ENCODE peak calls at places on chromosome 16, in six cellular contexts. D is gastrocnemius medialis; L is Caco-2; B is CD8-positive, alpha-beta T cell; J is prostate gland; X is mesendoderm. Q is an unnamed sample.
A peak's percentile ranks its signal among the peaks of the same experiment; 100 is the strongest.

GRCh38 chr16:87702325-87702811 is 63.4 kb downstream of the KLHDC4 start:
- DNase-seq in D (no peak), L (peak; percentile 53), B (no peak), J (no peak), X (peak; percentile 58), Q (no peak)

GRCh38 chr16:86663691-86664517 is 85.6 kb downstream of the FOXL1 start:
- DNase-seq in D (peak; percentile 67), L (no peak), B (no peak), J (no peak), X (no peak), Q (peak; percentile 62)

GRCh38 chr16:2715519-2715918 is 4.5 kb downstream of the PRSS27 start:
- DNase-seq in D (no peak), L (peak; percentile 51), B (peak; percentile 70), J (peak; percentile 26), X (peak; percentile 59), Q (no peak)

GRCh38 chr16:53159781-53160436 is 105.1 kb downstream of the CHD9 start:
- DNase-seq in D (no peak), L (peak; percentile 65), B (no peak), J (no peak), X (peak; percentile 68), Q (no peak)

GRCh38 chr16:84277244-84277823 is 17.3 kb upstream of the WFDC1 start:
- DNase-seq in D (no peak), L (peak; percentile 81), B (peak; percentile 43), J (peak; percentile 67), X (peak; percentile 67), Q (no peak)

GRCh38 chr16:78684040-78684611 is 584.7 kb downstream of the WWOX start:
- DNase-seq in D (peak; percentile 88), L (peak; percentile 63), B (no peak), J (no peak), X (no peak), Q (peak; percentile 87)

GRCh38 chr16:64158941-64159588 is 962.8 kb downstream of the CDH11 start:
- DNase-seq in D (no peak), L (no peak), B (no peak), J (no peak), X (no peak), Q (no peak)

GRCh38 chr16:19213885-19214284 is 45.8 kb downstream of the SYT17 start:
- DNase-seq in D (no peak), L (peak; percentile 6), B (no peak), J (no peak), X (peak; percentile 55), Q (no peak)

GRCh38 chr16:46717692-46718091 is 28.2 kb downstream of the ORC6 start:
- DNase-seq in D (no peak), L (no peak), B (no peak), J (no peak), X (no peak), Q (no peak)

GRCh38 chr16:51419768-51420167 is 268.7 kb upstream of the SALL1 start:
- DNase-seq in D (no peak), L (no peak), B (no peak), J (no peak), X (no peak), Q (no peak)

GRCh38 chr16:23423496-23424049 is 29.4 kb downstream of the COG7 start:
- DNase-seq in D (peak; percentile 67), L (no peak), B (no peak), J (peak; percentile 95), X (no peak), Q (peak; percentile 83)

GRCh38 chr16:86059253-86060171 is 160.6 kb downstream of the IRF8 start:
- DNase-seq in D (peak; percentile 17), L (no peak), B (no peak), J (no peak), X (no peak), Q (no peak)

GRCh38 chr16:68264128-68265077 is at the start of gene SLC7A6:
- DNase-seq in D (peak; percentile 76), L (peak; percentile 90), B (peak; percentile 66), J (peak; percentile 65), X (peak; percentile 78), Q (peak; percentile 88)

GRCh38 chr16:71283612-71284011 is 5.6 kb downstream of the CMTR2 start:
- DNase-seq in D (no peak), L (no peak), B (no peak), J (no peak), X (no peak), Q (no peak)

GRCh38 chr16:89922477-89922883 is 662 bp upstream of the TUBB3 start:
- DNase-seq in D (no peak), L (peak; percentile 53), B (no peak), J (no peak), X (peak; percentile 94), Q (no peak)

GRCh38 chr16:75244844-75245758 is 6.3 kb downstream of the BCAR1 start:
- DNase-seq in D (peak; percentile 96), L (peak; percentile 74), B (no peak), J (peak; percentile 68), X (peak; percentile 98), Q (no peak)

GRCh38 chr16:88780100-88781062 is 4.6 kb downstream of the PIEZO1 start:
- DNase-seq in D (no peak), L (no peak), B (no peak), J (no peak), X (no peak), Q (no peak)

GRCh38 chr16:8587065-8587464 is 3.2 kb downstream of the TMEM114 start:
- DNase-seq in D (no peak), L (no peak), B (no peak), J (no peak), X (no peak), Q (no peak)

GRCh38 chr16:31213342-31213741 is 577 bp upstream of the TRIM72 start:
- DNase-seq in D (no peak), L (no peak), B (no peak), J (no peak), X (no peak), Q (no peak)

GRCh38 chr16:31216116-31216469 is 842 bp downstream of the PYDC1 start:
- DNase-seq in D (no peak), L (no peak), B (no peak), J (no peak), X (no peak), Q (no peak)

GRCh38 chr16:31213877-31214704 is at the start of gene TRIM72:
- DNase-seq in D (peak; percentile 97), L (no peak), B (no peak), J (no peak), X (no peak), Q (no peak)

GRCh38 chr16:31215287-31216115 is 1.4 kb downstream of the PYDC1 start:
- DNase-seq in D (peak; percentile 83), L (peak; percentile 77), B (no peak), J (peak; percentile 37), X (peak; percentile 85), Q (no peak)

GRCh38 chr16:31214705-31215286 is 877 bp downstream of the TRIM72 start:
- DNase-seq in D (peak; percentile 50), L (no peak), B (no peak), J (no peak), X (no peak), Q (no peak)
- H3K27me3 ChIP-seq in D (no peaks in the 10 kb centered on the region), L (no peaks in the 10 kb centered on the region), B (peaks cover 24% of the 10 kb centered on the region), J (no peaks in the 10 kb centered on the region), X (peaks cover 13% of the 10 kb centered on the region), Q (peaks cover 32% of the 10 kb centered on the region)

GRCh38 chr16:79867425-79867997 is 267.0 kb upstream of the MAF start:
- DNase-seq in D (no peak), L (no peak), B (no peak), J (no peak), X (no peak), Q (no peak)

GRCh38 chr16:79869304-79870015 is 268.9 kb upstream of the MAF start:
- DNase-seq in D (no peak), L (no peak), B (no peak), J (no peak), X (no peak), Q (no peak)

GRCh38 chr16:79871906-79872305 is 271.4 kb upstream of the MAF start:
- DNase-seq in D (no peak), L (no peak), B (no peak), J (no peak), X (no peak), Q (no peak)

GRCh38 chr16:79868841-79869240 is 268.3 kb upstream of the MAF start:
- DNase-seq in D (no peak), L (no peak), B (no peak), J (no peak), X (no peak), Q (no peak)

DNA sequence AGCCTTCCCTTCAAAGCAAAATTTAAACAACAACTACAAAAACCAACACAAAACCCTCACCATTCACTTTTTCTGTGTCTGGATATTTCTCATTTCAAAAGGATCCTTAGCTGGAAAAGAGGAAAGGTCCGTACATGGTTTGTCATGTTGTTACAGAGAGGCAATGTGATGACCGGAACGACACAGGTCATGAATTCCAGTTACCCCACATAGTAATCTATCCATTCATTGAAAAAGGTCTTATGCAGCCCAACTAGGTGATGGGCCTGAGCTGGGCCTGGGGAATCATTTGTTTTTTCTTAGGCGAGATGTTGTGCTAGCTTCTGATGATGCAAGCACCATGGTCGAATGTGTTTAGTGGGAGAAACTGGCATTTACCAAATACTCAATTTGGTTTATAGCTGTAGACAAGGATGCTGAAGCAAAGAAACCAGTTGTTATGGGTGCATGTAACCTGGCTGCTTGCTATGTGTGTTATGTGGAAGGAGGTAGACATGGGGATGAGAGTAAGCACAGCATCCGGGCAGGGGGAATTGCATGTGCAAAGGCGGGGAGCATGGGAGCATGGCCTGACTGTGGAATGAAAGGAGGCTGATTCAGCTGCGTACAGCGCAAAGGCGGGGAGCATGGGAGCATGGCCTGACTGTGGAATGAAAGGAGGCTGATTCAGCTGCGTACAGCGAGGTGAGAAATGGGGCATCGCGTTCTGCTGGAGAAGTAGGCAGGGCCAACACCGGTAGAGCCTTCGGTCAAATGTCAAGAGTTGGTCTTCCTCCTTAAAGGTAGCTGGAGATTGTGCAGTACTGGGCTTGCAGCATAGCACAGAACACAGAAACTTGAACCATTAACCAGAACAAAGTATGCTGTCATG is 269.7 kb upstream of the MAF start:
- DNase-seq in D (no peak), L (no peak), B (no peak), J (no peak), X (no peak), Q (no peak)
- H3K27me3 ChIP-seq in D (no peaks in the 10 kb centered on the region), L (no peaks in the 10 kb centered on the region), B (no peaks in the 10 kb centered on the region), J (no peaks in the 10 kb centered on the region), X (no peaks in the 10 kb centered on the region), Q (no peaks in the 10 kb centered on the region)

GRCh38 chr16:57805176-57805575 is 2.9 kb upstream of the KIFC3 start:
- DNase-seq in D (no peak), L (no peak), B (no peak), J (no peak), X (no peak), Q (no peak)
- H3K27me3 ChIP-seq in D (no peaks in the 10 kb centered on the region), L (no peaks in the 10 kb centered on the region), B (no peaks in the 10 kb centered on the region), J (no peaks in the 10 kb centered on the region), X (no peaks in the 10 kb centered on the region), Q (no peaks in the 10 kb centered on the region)

GRCh38 chr16:1073262-1073558 is 663 bp downstream of the SSTR5 start:
- DNase-seq in D (no peak), L (no peak), B (no peak), J (no peak), X (no peak), Q (no peak)
- H3K27me3 ChIP-seq in D (peaks cover 70% of the 10 kb centered on the region), L (no peaks in the 10 kb centered on the region), B (no peaks in the 10 kb centered on the region), J (peaks cover 34% of the 10 kb centered on the region), X (no peaks in the 10 kb centered on the region), Q (peaks cover 97% of the 10 kb centered on the region)